ENCODE peak calls at places on chromosomes 7 and 10, in four cellular contexts. One of them, this sample, is unnamed.

GRCh38 chr7:95886501-95887090 is 114.2 kb downstream of the DYNC1I1 start:
- DNase-seq in cardiac muscle cell: no peak
- DNase-seq in sigmoid colon: no peak
- DNase-seq in heart right ventricle: no peak
- DNase-seq in this sample: peak; percentile 65

GRCh38 chr10:25557136-25557535 is 376.9 kb upstream of the MYO3A start:
- DNase-seq in cardiac muscle cell: no peak
- DNase-seq in sigmoid colon: no peak
- DNase-seq in heart right ventricle: no peak
- DNase-seq in this sample: no peak

GRCh38 chr7:129851174-129851573 is 101.6 kb downstream of the UBE2H start:
- DNase-seq in cardiac muscle cell: no peak
- DNase-seq in sigmoid colon: no peak
- DNase-seq in heart right ventricle: no peak
- DNase-seq in this sample: no peak

GRCh38 chr10:123645016-123645415 is 21.1 kb upstream of the GPR26 start:
- DNase-seq in cardiac muscle cell: no peak
- DNase-seq in sigmoid colon: no peak
- DNase-seq in heart right ventricle: no peak
- DNase-seq in this sample: no peak

GRCh38 chr10:1539216-1539615 is 198.1 kb downstream of the ADARB2 start:
- DNase-seq in cardiac muscle cell: no peak
- DNase-seq in sigmoid colon: peak; percentile 37
- DNase-seq in heart right ventricle: no peak
- DNase-seq in this sample: no peak

GRCh38 chr10:78804356-78805032 is 264.3 kb upstream of the ZMIZ1 start:
- DNase-seq in cardiac muscle cell: no peak
- DNase-seq in sigmoid colon: peak; percentile 80
- DNase-seq in heart right ventricle: peak; percentile 57
- DNase-seq in this sample: no peak

GRCh38 chr10:48363617-48364355 is 57.3 kb downstream of the MAPK8 start:
- DNase-seq in cardiac muscle cell: peak; percentile 61
- DNase-seq in sigmoid colon: no peak
- DNase-seq in heart right ventricle: no peak
- DNase-seq in this sample: peak; percentile 46

GRCh38 chr10:100654835-100655759 is 90.3 kb upstream of the PAX2 start:
- DNase-seq in cardiac muscle cell: peak; percentile 34
- DNase-seq in sigmoid colon: no peak
- DNase-seq in heart right ventricle: no peak
- DNase-seq in this sample: no peak

GRCh38 chr7:67847063-67847798 is 850.6 kb downstream of the TYW1 start:
- DNase-seq in cardiac muscle cell: no peak
- DNase-seq in sigmoid colon: no peak
- DNase-seq in heart right ventricle: no peak
- DNase-seq in this sample: no peak

GRCh38 chr7:43674559-43675436 is 54.5 kb downstream of the COA1 start:
- DNase-seq in cardiac muscle cell: no peak
- DNase-seq in sigmoid colon: no peak
- DNase-seq in heart right ventricle: no peak
- DNase-seq in this sample: peak; percentile 49

GRCh38 chr7:134891262-134892001 is 94.9 kb upstream of the AGBL3 start:
- DNase-seq in cardiac muscle cell: peak; percentile 72
- DNase-seq in sigmoid colon: peak; percentile 94
- DNase-seq in heart right ventricle: peak; percentile 74
- DNase-seq in this sample: peak; percentile 86

GRCh38 chr7:84042110-84042539 is 152.5 kb downstream of the SEMA3A start:
- DNase-seq in cardiac muscle cell: no peak
- DNase-seq in sigmoid colon: no peak
- DNase-seq in heart right ventricle: no peak
- DNase-seq in this sample: peak; percentile 61

GRCh38 chr10:45000138-45000763 is 472 bp upstream of the ZNF22 start:
- DNase-seq in cardiac muscle cell: no peak
- DNase-seq in sigmoid colon: peak; percentile 95
- DNase-seq in heart right ventricle: peak; percentile 84
- DNase-seq in this sample: peak; percentile 73

GRCh38 chr7:151115121-151115835 is 29.0 kb downstream of the AGAP3 start:
- DNase-seq in cardiac muscle cell: peak; percentile 71
- DNase-seq in sigmoid colon: no peak
- DNase-seq in heart right ventricle: no peak
- DNase-seq in this sample: no peak

GRCh38 chr10:131816941-131817700 is 83.7 kb upstream of the PPP2R2D start:
- DNase-seq in cardiac muscle cell: no peak
- DNase-seq in sigmoid colon: no peak
- DNase-seq in heart right ventricle: no peak
- DNase-seq in this sample: no peak

GRCh38 chr10:93917064-93917391 is 23.2 kb downstream of the SLC35G1 start:
- DNase-seq in cardiac muscle cell: no peak
- DNase-seq in sigmoid colon: no peak
- DNase-seq in heart right ventricle: no peak
- DNase-seq in this sample: no peak

GRCh38 chr10:116395223-116395985 is 32.2 kb upstream of the PNLIPRP3 start:
- DNase-seq in cardiac muscle cell: no peak
- DNase-seq in sigmoid colon: no peak
- DNase-seq in heart right ventricle: no peak
- DNase-seq in this sample: no peak

GRCh38 chr10:23157691-23158369 is 34.3 kb upstream of the PTF1A start:
- DNase-seq in cardiac muscle cell: peak; percentile 53
- DNase-seq in sigmoid colon: no peak
- DNase-seq in heart right ventricle: no peak
- DNase-seq in this sample: peak; percentile 25

GRCh38 chr10:117137031-117137910 is 799 bp downstream of the VAX1 start:
- DNase-seq in cardiac muscle cell: peak; percentile 57
- DNase-seq in sigmoid colon: no peak
- DNase-seq in heart right ventricle: no peak
- DNase-seq in this sample: no peak

GRCh38 chr10:96987842-96988175 is 155.7 kb downstream of the LCOR start:
- DNase-seq in cardiac muscle cell: no peak
- DNase-seq in sigmoid colon: no peak
- DNase-seq in heart right ventricle: no peak
- DNase-seq in this sample: no peak

GRCh38 chr10:102801496-102801895 is 35.7 kb downstream of the CYP17A1 start:
- DNase-seq in cardiac muscle cell: no peak
- DNase-seq in sigmoid colon: no peak
- DNase-seq in heart right ventricle: no peak
- DNase-seq in this sample: no peak

GRCh38 chr7:133315332-133316040 is 62.6 kb downstream of the EXOC4 start:
- DNase-seq in cardiac muscle cell: no peak
- DNase-seq in sigmoid colon: no peak
- DNase-seq in heart right ventricle: no peak
- DNase-seq in this sample: no peak

GRCh38 chr7:51647486-51647885 is 330.9 kb upstream of the COBL start:
- DNase-seq in cardiac muscle cell: no peak
- DNase-seq in sigmoid colon: no peak
- DNase-seq in heart right ventricle: no peak
- DNase-seq in this sample: no peak

GRCh38 chr10:71244638-71245419 is 32.5 kb downstream of the UNC5B start:
- DNase-seq in cardiac muscle cell: no peak
- DNase-seq in sigmoid colon: peak; percentile 84
- DNase-seq in heart right ventricle: peak; percentile 72
- DNase-seq in this sample: peak; percentile 45

GRCh38 chr10:44309939-44310761 is 74.7 kb downstream of the CXCL12 start:
- DNase-seq in cardiac muscle cell: no peak
- DNase-seq in sigmoid colon: no peak
- DNase-seq in heart right ventricle: no peak
- DNase-seq in this sample: no peak

GRCh38 chr7:86814980-86815379 is 171.3 kb downstream of the GRM3 start:
- DNase-seq in cardiac muscle cell: peak; percentile 25
- DNase-seq in sigmoid colon: no peak
- DNase-seq in heart right ventricle: no peak
- DNase-seq in this sample: no peak

GRCh38 chr10:97106207-97106606 is 79.6 kb downstream of the SLIT1 start:
- DNase-seq in cardiac muscle cell: no peak
- DNase-seq in sigmoid colon: no peak
- DNase-seq in heart right ventricle: no peak
- DNase-seq in this sample: no peak

GRCh38 chr10:93751832-93752231 is 5.9 kb upstream of the LGI1 start:
- DNase-seq in cardiac muscle cell: peak; percentile 43
- DNase-seq in sigmoid colon: no peak
- DNase-seq in heart right ventricle: no peak
- DNase-seq in this sample: peak; percentile 49

DNA sequence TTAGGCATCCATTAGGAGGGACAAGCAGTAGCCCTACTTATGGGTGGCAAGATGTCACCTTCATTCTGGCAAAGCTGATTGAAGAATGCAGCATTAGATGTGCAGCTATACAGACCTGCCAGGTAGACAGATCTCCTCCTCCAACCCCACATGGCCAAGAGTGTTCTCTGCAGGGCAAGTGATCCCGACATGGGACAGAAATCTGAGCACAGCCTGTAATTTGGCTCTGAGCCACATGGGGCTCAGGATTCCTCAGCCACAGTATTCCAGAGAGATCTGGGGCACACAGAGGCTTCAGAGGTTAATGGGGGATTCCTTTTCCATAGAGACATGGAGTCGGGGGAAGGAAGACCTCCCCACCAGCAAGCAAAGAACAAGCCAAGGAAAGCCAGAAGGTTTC is 58.7 kb upstream of the GDF10 start:
- DNase-seq in cardiac muscle cell: no peak
- DNase-seq in sigmoid colon: no peak
- DNase-seq in heart right ventricle: no peak
- DNase-seq in this sample: no peak
- TF ChIP-seq CTCF in cardiac muscle cell: no peak
- TF ChIP-seq CTCF in sigmoid colon: no peak
- TF ChIP-seq CTCF in heart right ventricle: no peak
- TF ChIP-seq CTCF in this sample: no peak

DNA sequence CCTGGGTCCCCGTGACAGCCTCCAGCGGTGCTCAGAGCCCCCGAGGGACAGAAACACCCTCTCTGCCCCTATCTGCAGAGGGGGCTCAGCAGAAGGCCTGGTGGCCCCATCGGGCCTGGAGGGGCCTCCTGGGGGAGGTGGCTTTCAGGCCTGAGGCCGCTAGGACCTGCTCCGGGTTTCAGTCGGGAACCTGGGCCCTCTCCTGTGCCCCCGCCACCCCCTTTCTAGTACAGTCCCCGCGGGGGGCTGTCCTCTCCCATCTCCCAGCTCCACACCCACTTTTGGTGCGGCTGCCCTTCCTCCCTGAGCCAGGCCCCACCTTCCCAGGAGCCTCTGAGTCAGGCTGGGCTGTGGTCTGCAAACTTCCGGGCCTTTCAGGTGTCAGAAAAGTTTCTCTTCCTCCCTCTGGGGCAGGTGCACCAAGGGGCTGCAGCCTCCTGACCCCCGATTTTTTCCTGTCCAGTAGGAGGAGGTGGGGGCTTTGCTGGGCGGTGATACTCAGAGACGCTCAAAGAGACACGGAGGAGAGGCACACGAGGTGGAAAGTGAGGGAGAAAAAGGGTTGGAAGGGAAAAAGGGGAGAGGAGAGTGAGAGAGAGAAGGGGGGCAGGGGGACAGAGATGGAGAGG is 692 bp downstream of the CARD11 start:
- DNase-seq in cardiac muscle cell: no peak
- DNase-seq in sigmoid colon: no peak
- DNase-seq in heart right ventricle: no peak
- DNase-seq in this sample: no peak
- H3K27ac ChIP-seq in cardiac muscle cell: no peak overlapping the region
- H3K27ac ChIP-seq in sigmoid colon: no peak overlapping the region
- H3K27ac ChIP-seq in heart right ventricle: no peak overlapping the region
- H3K27ac ChIP-seq in this sample: no peak overlapping the region

DNA sequence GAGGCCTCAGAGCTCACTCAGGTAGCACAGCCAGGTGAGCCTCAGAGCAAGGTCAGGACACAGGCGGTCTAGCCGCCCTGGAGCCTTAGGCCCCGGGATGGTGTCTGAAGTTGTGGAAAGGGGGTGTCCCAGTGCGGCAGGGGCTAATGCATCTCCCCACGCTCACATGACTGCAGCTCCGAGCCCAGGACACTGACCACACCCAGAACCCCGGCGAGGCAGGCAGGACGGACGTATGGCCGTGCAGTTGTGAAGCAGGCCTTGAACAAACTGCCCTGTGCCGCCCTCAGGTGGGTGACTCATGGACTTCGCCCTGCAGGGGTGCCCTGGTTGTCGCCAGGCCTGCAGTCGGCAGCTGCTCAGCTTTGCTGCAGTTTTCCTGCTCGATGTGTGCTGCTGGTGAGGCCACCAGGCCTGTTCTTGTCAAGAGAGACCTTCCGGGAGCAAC is 5.0 kb upstream of the PRKAR1B start:
- DNase-seq in cardiac muscle cell: peak; percentile 45
- DNase-seq in sigmoid colon: peak; percentile 79
- DNase-seq in heart right ventricle: peak; percentile 58
- DNase-seq in this sample: peak; percentile 24
- H3K36me3 ChIP-seq in cardiac muscle cell: no peaks in the 10 kb centered on the region
- H3K36me3 ChIP-seq in sigmoid colon: no peaks in the 10 kb centered on the region
- H3K36me3 ChIP-seq in heart right ventricle: peaks cover 43% of the 10 kb centered on the region
- H3K36me3 ChIP-seq in this sample: peaks cover 2% of the 10 kb centered on the region

GRCh38 chr10:108567899-108568752 is 1355.2 kb downstream of the XPNPEP1 start:
- DNase-seq in cardiac muscle cell: no peak
- DNase-seq in sigmoid colon: no peak
- DNase-seq in heart right ventricle: no peak
- DNase-seq in this sample: no peak
- TF ChIP-seq CTCF in cardiac muscle cell: no peak
- TF ChIP-seq CTCF in sigmoid colon: no peak
- TF ChIP-seq CTCF in heart right ventricle: no peak
- TF ChIP-seq CTCF in this sample: no peak

GRCh38 chr10:60375293-60376004 is 14.2 kb downstream of the ANK3 start:
- DNase-seq in cardiac muscle cell: no peak
- DNase-seq in sigmoid colon: no peak
- DNase-seq in heart right ventricle: no peak
- DNase-seq in this sample: no peak

GRCh38 chr10:60376221-60376620 is 13.5 kb downstream of the ANK3 start:
- DNase-seq in cardiac muscle cell: no peak
- DNase-seq in sigmoid colon: no peak
- DNase-seq in heart right ventricle: no peak
- DNase-seq in this sample: no peak

GRCh38 chr10:60380781-60381180 is 8.9 kb downstream of the ANK3 start:
- DNase-seq in cardiac muscle cell: no peak
- DNase-seq in sigmoid colon: no peak
- DNase-seq in heart right ventricle: no peak
- DNase-seq in this sample: no peak

GRCh38 chr10:60377955-60378354 is 11.7 kb downstream of the ANK3 start:
- DNase-seq in cardiac muscle cell: no peak
- DNase-seq in sigmoid colon: no peak
- DNase-seq in heart right ventricle: no peak
- DNase-seq in this sample: no peak

DNA sequence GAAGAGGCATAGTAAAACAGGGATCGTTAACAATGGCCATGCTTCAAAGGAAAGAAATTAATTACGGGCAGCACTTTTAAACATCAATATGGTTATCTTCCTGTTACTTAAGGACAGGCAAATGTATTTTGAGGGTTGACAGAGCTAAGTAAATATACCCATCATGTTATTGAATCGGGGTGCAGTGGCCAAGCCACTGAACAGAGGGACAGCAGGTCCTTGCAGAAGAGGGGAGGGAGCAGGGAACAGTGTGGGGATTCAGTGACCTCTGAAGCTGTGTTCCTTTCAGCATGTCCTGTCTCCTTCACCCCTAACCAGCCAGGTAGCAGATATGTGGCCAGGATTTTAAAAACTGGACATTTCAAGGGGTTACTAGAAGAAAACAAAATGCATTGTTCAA is 12.7 kb downstream of the ANK3 start:
- DNase-seq in cardiac muscle cell: no peak
- DNase-seq in sigmoid colon: no peak
- DNase-seq in heart right ventricle: no peak
- DNase-seq in this sample: no peak
- H3K27ac ChIP-seq in cardiac muscle cell: no peak overlapping the region
- H3K27ac ChIP-seq in sigmoid colon: no peak overlapping the region
- H3K27ac ChIP-seq in heart right ventricle: no peak overlapping the region
- H3K27ac ChIP-seq in this sample: no peak overlapping the region

GRCh38 chr7:80732635-80733034 is 94.2 kb downstream of the CD36 start:
- DNase-seq in cardiac muscle cell: no peak
- DNase-seq in sigmoid colon: no peak
- DNase-seq in heart right ventricle: no peak
- DNase-seq in this sample: no peak
- H3K36me3 ChIP-seq in cardiac muscle cell: no peaks in the 10 kb centered on the region
- H3K36me3 ChIP-seq in sigmoid colon: no peaks in the 10 kb centered on the region
- H3K36me3 ChIP-seq in heart right ventricle: no peaks in the 10 kb centered on the region
- H3K36me3 ChIP-seq in this sample: no peaks in the 10 kb centered on the region

This sample was measured in brain microvascular endothelial cell.